ENCODE peak calls at places on chromosomes 16 and 17, in four cellular contexts. B is GM23338, V is iPS DF 6.9, M is upper lobe of left lung. D is an unnamed sample.

GRCh38 chr17:38898812-38899348 is 26.5 kb upstream of the LASP1NB start:
- DNase-seq in B (no peak), V (no peak), M (peak), D (no peak)

GRCh38 chr16:17395849-17396480 is 74.8 kb downstream of the XYLT1 start:
- DNase-seq in B (no peak), V (no peak), M (no peak), D (no peak)

GRCh38 chr17:66713533-66714042 is 121.3 kb upstream of the CACNG5 start:
- DNase-seq in B (no peak), V (no peak), M (peak), D (no peak)

GRCh38 chr16:24980077-24980793 is 34.9 kb downstream of the ARHGAP17 start:
- DNase-seq in B (no peak), V (no peak), M (no peak), D (no peak)

GRCh38 chr16:3950343-3951193 is 70.1 kb upstream of the CREBBP start:
- DNase-seq in B (no peak), V (no peak), M (peak), D (no peak)

GRCh38 chr16:4059969-4060368 is 56.3 kb downstream of the ADCY9 start:
- DNase-seq in B (no peak), V (no peak), M (no peak), D (no peak)

GRCh38 chr17:70609566-70609965 is 440.2 kb downstream of the KCNJ2 start:
- DNase-seq in B (no peak), V (no peak), M (no peak), D (peak)

GRCh38 chr17:75517277-75517865 is 1.0 kb downstream of the TSEN54 start:
- DNase-seq in B (peak), V (no peak), M (no peak), D (no peak)

GRCh38 chr17:37673386-37673785 is 30.1 kb upstream of the DDX52 start:
- DNase-seq in B (no peak), V (no peak), M (no peak), D (no peak)

GRCh38 chr16:4184038-4184702 is 57.7 kb downstream of the SRL start:
- DNase-seq in B (no peak), V (no peak), M (no peak), D (no peak)